ENCODE peak calls at places on chromosomes 4 and X, in eight cellular contexts. B is C1 segment of cervical spinal cord; D is mammary epithelial cell; H is dermis blood vessel endothelial cell; R is stimulated activated CD4-positive, alpha-beta T cell treated with anti-CD3 and anti-CD28 coated beads, TNF-alpha, amount 100 ng/mL, for 48 hours; W is MG63; T is fibroblast of the conjunctiva; J is glutamatergic neuron. P is an unnamed sample.

GRCh38 chr4:76666940-76667532 is 230.9 kb downstream of the SOWAHB start:
- DNase-seq in B (no peak), D (peak), H (no peak), R (no peak), W (no peak), T (no peak), J (no peak), P (no peak)

GRCh38 chr4:84971319-84971932 is 4.9 kb upstream of the WDFY3 start:
- DNase-seq in B (no peak), D (peak), H (peak), R (no peak), W (no peak), T (peak), J (no peak), P (peak)

GRCh38 chrX:30414144-30414543 is 105.0 kb upstream of the NR0B1 start:
- DNase-seq in B (no peak), D (no peak), H (no peak), R (no peak), W (no peak), T (no peak), J (no peak), P (no peak)

GRCh38 chr4:58214376-58214775 is 1104.2 kb upstream of the IGFBP7 start:
- DNase-seq in B (no peak), D (no peak), H (no peak), R (no peak), W (no peak), T (no peak), J (no peak), P (no peak)

GRCh38 chrX:19824603-19825002 is 62.8 kb downstream of the SH3KBP1 start:
- DNase-seq in B (no peak), D (no peak), H (no peak), R (no peak), W (no peak), T (no peak), J (no peak), P (no peak)

GRCh38 chr4:145815626-145816025 is 123.0 kb downstream of the ZNF827 start:
- DNase-seq in B (no peak), D (no peak), H (no peak), R (no peak), W (no peak), T (no peak), J (no peak), P (no peak)

GRCh38 chrX:73127700-73128241 is 48.5 kb upstream of the PABPC1L2A start:
- DNase-seq in B (no peak), D (no peak), H (no peak), R (no peak), W (no peak), T (peak), J (peak), P (no peak)

GRCh38 chr4:143184217-143184502 is 557 bp upstream of the USP38 start:
- DNase-seq in B (no peak), D (no peak), H (no peak), R (no peak), W (no peak), T (no peak), J (no peak), P (no peak)

GRCh38 chr4:40607224-40607623 is 22.4 kb downstream of the RBM47 start:
- DNase-seq in B (no peak), D (no peak), H (no peak), R (no peak), W (no peak), T (no peak), J (no peak), P (no peak)

GRCh38 chr4:19883841-19884240 is 367.9 kb upstream of the SLIT2 start:
- DNase-seq in B (no peak), D (no peak), H (no peak), R (no peak), W (no peak), T (no peak), J (no peak), P (no peak)

GRCh38 chr4:22999419-22999818 is 306.7 kb downstream of the GBA3 start:
- DNase-seq in B (no peak), D (no peak), H (no peak), R (no peak), W (no peak), T (no peak), J (no peak), P (no peak)

GRCh38 chr4:31183256-31183655 is 463.1 kb downstream of the PCDH7 start:
- DNase-seq in B (no peak), D (no peak), H (peak), R (no peak), W (no peak), T (no peak), J (no peak), P (peak)

GRCh38 chrX:80139564-80139963 is 125.0 kb downstream of the TBX22 start:
- DNase-seq in B (no peak), D (no peak), H (no peak), R (no peak), W (no peak), T (no peak), J (no peak), P (no peak)

GRCh38 chrX:95346854-95347253 is 1337.8 kb upstream of the DIAPH2 start:
- DNase-seq in B (no peak), D (peak), H (no peak), R (no peak), W (no peak), T (no peak), J (no peak), P (no peak)

GRCh38 chr4:124946696-124947095 is 234.2 kb upstream of the ANKRD50 start:
- DNase-seq in B (no peak), D (peak), H (peak), R (no peak), W (no peak), T (no peak), J (no peak), P (peak)

GRCh38 chrX:63686878-63687714 is 97.9 kb downstream of the ARHGEF9 start:
- DNase-seq in B (no peak), D (peak), H (peak), R (peak), W (peak), T (peak), J (no peak), P (peak)

GRCh38 chr4:28730304-28730703 is 1869.7 kb downstream of the STIM2 start:
- DNase-seq in B (no peak), D (no peak), H (no peak), R (no peak), W (no peak), T (no peak), J (no peak), P (no peak)

GRCh38 chrX:28133763-28134162 is 152.5 kb upstream of the DCAF8L1 start:
- DNase-seq in B (no peak), D (no peak), H (peak), R (no peak), W (no peak), T (no peak), J (no peak), P (peak)

GRCh38 chrX:46165411-46165810 is 379.8 kb downstream of the ZNF674 start:
- DNase-seq in B (no peak), D (peak), H (no peak), R (no peak), W (peak), T (no peak), J (no peak), P (no peak)